ENCODE peak calls at places on chromosomes 6 and 20, in five cellular contexts. One of them, this sample, is unnamed.

GRCh38 chr6:137717074-137718073 is 149.7 kb upstream of the TNFAIP3 start:
- DNase-seq in CD8-positive, alpha-beta T cell: peak; percentile 79
- DNase-seq in HCEC 1CT: no peak
- DNase-seq in effector CD8-positive, alpha-beta T cell: peak; percentile 34
- DNase-seq in M059J: peak; percentile 99
- DNase-seq in this sample: no peak

GRCh38 chr20:34579191-34579661 is 20.7 kb downstream of the MAP1LC3A start:
- DNase-seq in CD8-positive, alpha-beta T cell: no peak
- DNase-seq in HCEC 1CT: peak; percentile 70
- DNase-seq in M059J: peak; percentile 94
- DNase-seq in effector CD8-positive, alpha-beta T cell: no peak
- DNase-seq in this sample: no peak

GRCh38 chr20:7841291-7841966 is 98.8 kb downstream of the HAO1 start:
- DNase-seq in HCEC 1CT: peak; percentile 91
- DNase-seq in effector CD8-positive, alpha-beta T cell: no peak
- DNase-seq in CD8-positive, alpha-beta T cell: no peak
- DNase-seq in M059J: peak; percentile 81
- DNase-seq in this sample: no peak

GRCh38 chr6:130900913-130901312 is 73.7 kb downstream of the SMLR1 start:
- DNase-seq in CD8-positive, alpha-beta T cell: no peak
- DNase-seq in effector CD8-positive, alpha-beta T cell: no peak
- DNase-seq in HCEC 1CT: peak; percentile 80
- DNase-seq in M059J: peak; percentile 93
- DNase-seq in this sample: no peak

GRCh38 chr6:159908535-159908934 is 17.7 kb downstream of the MAS1 start:
- DNase-seq in HCEC 1CT: peak; percentile 54
- DNase-seq in effector CD8-positive, alpha-beta T cell: no peak
- DNase-seq in CD8-positive, alpha-beta T cell: no peak
- DNase-seq in M059J: no peak
- DNase-seq in this sample: no peak

GRCh38 chr20:52269327-52269726 is 77.7 kb upstream of the ZFP64 start:
- DNase-seq in effector CD8-positive, alpha-beta T cell: no peak
- DNase-seq in CD8-positive, alpha-beta T cell: no peak
- DNase-seq in HCEC 1CT: peak; percentile 68
- DNase-seq in M059J: no peak
- DNase-seq in this sample: no peak

GRCh38 chr6:36318690-36319435 is 17.8 kb downstream of the BNIP5 start:
- DNase-seq in CD8-positive, alpha-beta T cell: no peak
- DNase-seq in M059J: no peak
- DNase-seq in HCEC 1CT: no peak
- DNase-seq in effector CD8-positive, alpha-beta T cell: no peak
- DNase-seq in this sample: no peak

GRCh38 chr20:10653593-10654288 is 20.1 kb downstream of the JAG1 start:
- DNase-seq in HCEC 1CT: peak; percentile 61
- DNase-seq in CD8-positive, alpha-beta T cell: no peak
- DNase-seq in M059J: no peak
- DNase-seq in effector CD8-positive, alpha-beta T cell: no peak
- DNase-seq in this sample: no peak

GRCh38 chr6:40555092-40555491 is 32.1 kb downstream of the LRFN2 start:
- DNase-seq in M059J: peak; percentile 21
- DNase-seq in CD8-positive, alpha-beta T cell: no peak
- DNase-seq in HCEC 1CT: no peak
- DNase-seq in effector CD8-positive, alpha-beta T cell: no peak
- DNase-seq in this sample: no peak

GRCh38 chr6:87929843-87930288 is 117.8 kb upstream of the SPACA1 start:
- DNase-seq in HCEC 1CT: peak; percentile 81
- DNase-seq in effector CD8-positive, alpha-beta T cell: peak; percentile 20
- DNase-seq in M059J: peak; percentile 71
- DNase-seq in CD8-positive, alpha-beta T cell: peak; percentile 44
- DNase-seq in this sample: peak; percentile 78